ENCODE peak calls at places on chromosome 9, in eight cellular contexts. P, E, B, G, V, F, R and Q are unnamed samples.

GRCh38 chr9:109640232-109641078 is 139.5 kb upstream of the PALM2AKAP2 start:
- DNase-seq in E (peak), B (peak), G (peak), P (peak), F (peak), R (peak), V (peak), Q (peak)

GRCh38 chr9:137487454-137488329 is 28.6 kb upstream of the NSMF start:
- DNase-seq in B (no peak), V (no peak), P (no peak), F (no peak), E (no peak), G (no peak), R (no peak), Q (peak)

GRCh38 chr9:138010861-138011260 is 133.3 kb downstream of the CACNA1B start:
- DNase-seq in G (peak), V (no peak), P (no peak), E (no peak), F (no peak), B (no peak), R (no peak), Q (no peak)

GRCh38 chr9:37036237-37037136 is 2.4 kb upstream of the PAX5 start:
- DNase-seq in B (no peak), P (no peak), R (peak), E (peak), V (peak), F (peak), G (peak), Q (peak)

GRCh38 chr9:92612292-92612691 is 57.6 kb downstream of the IPPK start:
- DNase-seq in P (no peak), R (no peak), F (no peak), G (no peak), V (no peak), E (no peak), B (no peak), Q (no peak)

GRCh38 chr9:91913096-91913495 is 36.9 kb downstream of the ROR2 start:
- DNase-seq in V (no peak), E (no peak), R (no peak), F (no peak), B (no peak), P (no peak), G (no peak), Q (no peak)

GRCh38 chr9:116390306-116391228 is 237.0 kb downstream of the PAPPA start:
- DNase-seq in E (no peak), F (no peak), P (no peak), G (no peak), B (no peak), V (no peak), R (no peak), Q (no peak)

GRCh38 chr9:104068546-104068945 is 25.6 kb upstream of the SMC2 start:
- DNase-seq in P (peak), G (no peak), E (no peak), F (peak), V (peak), R (no peak), B (no peak), Q (peak)

GRCh38 chr9:81389569-81389993 is 299.8 kb downstream of the TLE1 start:
- DNase-seq in B (no peak), V (peak), G (peak), E (no peak), F (peak), R (no peak), P (peak), Q (peak)

GRCh38 chr9:130857864-130858730 is 23.0 kb downstream of the ABL1 start:
- DNase-seq in E (no peak), F (peak), G (peak), R (no peak), P (peak), B (no peak), V (peak), Q (peak)

GRCh38 chr9:97831843-97832636 is 21.0 kb upstream of the FOXE1 start:
- DNase-seq in P (no peak), R (no peak), G (no peak), F (no peak), V (no peak), E (no peak), B (no peak), Q (no peak)

GRCh38 chr9:91690540-91691249 is 259.3 kb downstream of the ROR2 start:
- DNase-seq in G (no peak), V (no peak), E (no peak), P (no peak), B (no peak), R (no peak), F (no peak), Q (no peak)

GRCh38 chr9:91420471-91421021 is 3.1 kb downstream of the NFIL3 start:
- DNase-seq in E (no peak), P (peak), B (no peak), F (peak), R (no peak), V (peak), G (no peak), Q (peak)

GRCh38 chr9:117300686-117301085 is 114.2 kb downstream of the ASTN2 start:
- DNase-seq in B (no peak), R (no peak), G (no peak), F (no peak), V (no peak), E (no peak), P (no peak), Q (no peak)

GRCh38 chr9:81455826-81456225 is 233.5 kb downstream of the TLE1 start:
- DNase-seq in F (no peak), B (no peak), R (no peak), E (no peak), V (no peak), G (no peak), P (peak), Q (no peak)

GRCh38 chr9:100099722-100100042 is 639 bp downstream of the INVS start:
- DNase-seq in G (peak), F (no peak), P (no peak), E (no peak), B (peak), R (peak), V (no peak), Q (no peak)

GRCh38 chr9:69279730-69280127 is 45.3 kb upstream of the ENTREP1 start:
- DNase-seq in E (no peak), B (no peak), R (no peak), F (no peak), G (no peak), V (no peak), P (no peak), Q (no peak)

GRCh38 chr9:107946364-107947137 is 457.0 kb upstream of the KLF4 start:
- DNase-seq in R (no peak), V (no peak), F (no peak), G (no peak), B (no peak), P (no peak), E (no peak), Q (no peak)

GRCh38 chr9:77651203-77651602 is 3.1 kb upstream of the GNA14 start:
- DNase-seq in V (no peak), E (no peak), P (no peak), G (no peak), R (no peak), B (no peak), F (no peak), Q (no peak)

GRCh38 chr9:21941337-21941995 is 52.7 kb downstream of the CDKN2A start:
- DNase-seq in F (no peak), G (no peak), B (no peak), E (no peak), V (no peak), P (no peak), R (no peak), Q (no peak)

GRCh38 chr9:110320651-110321050 is 17.0 kb downstream of the TXNDC8 start:
- DNase-seq in P (peak), V (peak), F (peak), R (no peak), E (no peak), G (no peak), B (no peak), Q (no peak)

GRCh38 chr9:96874201-96874785 is 20.0 kb upstream of the ZNF782 start:
- DNase-seq in V (no peak), E (no peak), B (no peak), R (no peak), G (no peak), P (no peak), F (no peak), Q (no peak)

GRCh38 chr9:137969008-137969407 is 91.4 kb downstream of the CACNA1B start:
- DNase-seq in B (no peak), P (no peak), R (no peak), F (no peak), E (no peak), V (no peak), G (peak), Q (no peak)

GRCh38 chr9:37010976-37011375 is 23.1 kb downstream of the PAX5 start:
- DNase-seq in G (no peak), P (no peak), R (no peak), B (no peak), E (no peak), F (no peak), V (no peak), Q (no peak)

GRCh38 chr9:129160712-129161533 is 17.1 kb downstream of the IER5L start:
- DNase-seq in R (no peak), V (peak), B (no peak), E (no peak), P (peak), F (peak), G (no peak), Q (peak)

GRCh38 chr9:83385317-83385716 is 152.9 kb downstream of the FRMD3 start:
- DNase-seq in F (peak), G (no peak), R (no peak), E (no peak), P (no peak), B (no peak), V (no peak), Q (no peak)

GRCh38 chr9:69122086-69122390 is 52.0 kb upstream of the TJP2 start:
- DNase-seq in V (peak), P (peak), B (peak), G (peak), E (peak), F (peak), R (peak), Q (peak)

GRCh38 chr9:34179528-34180138 is 790 bp downstream of the UBAP1 start:
- DNase-seq in B (no peak), F (peak), V (peak), G (peak), P (no peak), E (no peak), R (no peak), Q (peak)

GRCh38 chr9:36873247-36873875 is 160.7 kb downstream of the PAX5 start:
- DNase-seq in B (peak), R (peak), V (peak), F (peak), G (peak), E (peak), P (peak), Q (peak)

GRCh38 chr9:114371986-114372917 is 15.5 kb downstream of the AKNA start:
- DNase-seq in V (no peak), P (peak), F (peak), R (no peak), B (peak), G (no peak), E (no peak), Q (peak)

GRCh38 chr9:121278535-121279169 is 10.7 kb downstream of the GSN start:
- DNase-seq in B (peak), R (peak), F (peak), V (peak), P (peak), E (peak), G (peak), Q (peak)

GRCh38 chr9:90517103-90517502 is 125.5 kb downstream of the DIRAS2 start:
- DNase-seq in G (no peak), E (no peak), R (no peak), V (no peak), P (no peak), F (no peak), B (no peak), Q (no peak)

GRCh38 chr9:114738581-114739316 is 56.8 kb upstream of the TEX48 start:
- DNase-seq in P (peak), F (peak), G (peak), E (peak), V (peak), B (peak), R (peak), Q (peak)

DNA sequence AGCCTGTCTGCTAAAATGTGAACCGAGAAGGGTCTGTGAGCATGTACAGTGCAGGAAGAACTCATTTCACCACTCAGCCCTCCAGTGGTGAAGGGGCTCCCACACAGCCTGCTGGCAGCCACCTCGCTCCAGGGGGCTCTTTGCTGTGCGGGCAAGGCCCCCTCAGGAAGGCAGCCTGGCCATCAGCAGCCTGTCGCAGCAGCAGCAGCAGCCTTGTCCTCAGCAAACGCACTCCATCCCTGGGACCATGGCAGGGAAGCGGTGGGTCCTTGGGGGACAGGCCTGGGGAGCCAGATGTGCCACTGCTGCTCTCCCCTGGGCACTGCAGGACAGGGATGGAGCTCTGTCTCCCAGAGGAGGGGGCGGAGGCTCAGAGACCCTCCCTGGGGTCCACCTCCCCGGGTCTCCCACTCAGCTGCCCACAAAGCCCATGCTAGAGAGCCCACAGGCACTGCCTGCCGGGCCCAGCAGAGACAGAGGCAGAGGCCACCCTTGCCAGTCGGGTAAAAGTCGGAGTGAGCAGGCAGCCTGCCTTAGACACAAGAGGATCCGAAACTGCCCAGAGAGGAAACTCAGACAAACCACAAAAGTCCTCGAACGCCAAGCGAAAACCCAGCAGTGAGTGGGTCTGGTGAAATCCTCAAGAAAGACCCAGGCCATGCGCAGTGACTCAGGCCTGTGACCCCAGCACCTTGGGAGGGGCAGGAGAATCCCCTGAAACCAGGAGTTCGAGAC is 8.0 kb downstream of the BRD3 start:
- DNase-seq in E (peak), V (no peak), R (no peak), F (no peak), G (peak), P (no peak), B (peak), Q (no peak)
- TF ChIP-seq CTCF in E (no peak), V (no peak), R (no peak), F (no peak), G (no peak), P (no peak), B (no peak), Q (no peak)

GRCh38 chr9:125532812-125533594 is 174.0 kb downstream of the MAPKAP1 start:
- DNase-seq in E (no peak), V (no peak), G (no peak), F (no peak), P (no peak), B (no peak), R (no peak), Q (no peak)
- TF ChIP-seq CTCF in E (no peak), V (no peak), G (no peak), F (no peak), P (no peak), B (no peak), R (no peak), Q (no peak)

DNA sequence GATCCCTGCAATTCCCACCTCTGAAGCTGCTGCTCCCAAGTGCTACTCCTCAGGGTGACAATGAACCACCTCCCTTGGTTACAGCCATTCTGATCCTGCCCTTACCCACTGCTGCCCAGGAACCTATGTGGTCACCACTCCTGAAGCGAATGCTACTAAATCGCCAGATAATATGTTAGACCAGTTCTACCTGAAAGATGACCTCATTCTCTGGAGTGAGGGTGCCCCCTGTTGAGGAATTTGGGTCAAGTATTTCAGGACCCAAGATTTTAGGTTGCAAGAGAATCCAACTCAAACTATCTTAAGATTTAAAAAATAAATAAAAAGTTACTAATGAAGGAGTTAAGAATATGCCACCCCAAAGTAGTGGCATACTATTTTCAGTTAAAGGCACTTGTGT is 5.8 kb upstream of the SNAPC3 start:
- DNase-seq in R (no peak), V (peak), B (no peak), E (peak), G (no peak), P (no peak), F (peak), Q (peak)
- TF ChIP-seq CTCF in R (peak), V (peak), B (peak), E (peak), G (peak), P (peak), F (peak), Q (peak)

GRCh38 chr9:127204771-127205470 is 59.7 kb upstream of the GARNL3 start:
- DNase-seq in F (peak), G (peak), R (no peak), P (no peak), V (peak), E (no peak), B (peak), Q (peak)
- TF ChIP-seq CTCF in F (peak), G (peak), R (no peak), P (peak), V (peak), E (peak), B (no peak), Q (peak)

GRCh38 chr9:87813119-87813463 is 69.6 kb upstream of the SPATA31E1 start:
- DNase-seq in G (no peak), B (no peak), F (no peak), E (no peak), V (no peak), P (no peak), R (no peak), Q (no peak)
- TF ChIP-seq CTCF in G (no peak), B (no peak), F (no peak), E (no peak), V (no peak), P (no peak), R (peak), Q (no peak)